ENCODE peak calls at places on chromosomes 11 and 22, in ten cellular contexts. One of them, this sample, is unnamed. For H3K4me1, the result is how much of the 10 kb centered on the place peaks cover.

GRCh38 chr22:30314918-30315317 is 11.8 kb downstream of the TBC1D10A start:
- DNase-seq in Peyer's patch: no peak
- DNase-seq in neural progenitor cell: no peak
- DNase-seq in tibial nerve: no peak
- DNase-seq in aorta: peak
- DNase-seq in esophagus squamous epithelium: no peak
- DNase-seq in mucosa of descending colon: no peak
- DNase-seq in lung: no peak
- DNase-seq in IMR-90: peak
- DNase-seq in Caco-2: no peak
- DNase-seq in this sample: no peak

GRCh38 chr11:57303990-57304579 is 20.7 kb downstream of the TNKS1BP1 start:
- DNase-seq in aorta: peak
- DNase-seq in neural progenitor cell: no peak
- DNase-seq in Peyer's patch: no peak
- DNase-seq in tibial nerve: no peak
- DNase-seq in IMR-90: no peak
- DNase-seq in lung: no peak
- DNase-seq in mucosa of descending colon: no peak
- DNase-seq in Caco-2: no peak
- DNase-seq in esophagus squamous epithelium: no peak
- DNase-seq in this sample: no peak

GRCh38 chr11:73961321-73961720 is 10.5 kb downstream of the DNAJB13 start:
- DNase-seq in esophagus squamous epithelium: no peak
- DNase-seq in neural progenitor cell: no peak
- DNase-seq in tibial nerve: no peak
- DNase-seq in lung: no peak
- DNase-seq in aorta: no peak
- DNase-seq in mucosa of descending colon: no peak
- DNase-seq in Peyer's patch: no peak
- DNase-seq in IMR-90: peak
- DNase-seq in Caco-2: peak
- DNase-seq in this sample: no peak

GRCh38 chr11:45960387-45961110 is 38.1 kb downstream of the LARGE2 start:
- DNase-seq in lung: no peak
- DNase-seq in IMR-90: no peak
- DNase-seq in neural progenitor cell: no peak
- DNase-seq in mucosa of descending colon: no peak
- DNase-seq in aorta: no peak
- DNase-seq in tibial nerve: no peak
- DNase-seq in Caco-2: no peak
- DNase-seq in esophagus squamous epithelium: no peak
- DNase-seq in Peyer's patch: no peak
- DNase-seq in this sample: no peak

GRCh38 chr22:32531955-32532818 is 57.6 kb downstream of the FBXO7 start:
- DNase-seq in Peyer's patch: no peak
- DNase-seq in Caco-2: no peak
- DNase-seq in neural progenitor cell: peak
- DNase-seq in lung: peak
- DNase-seq in IMR-90: peak
- DNase-seq in aorta: peak
- DNase-seq in mucosa of descending colon: peak
- DNase-seq in esophagus squamous epithelium: no peak
- DNase-seq in tibial nerve: peak
- DNase-seq in this sample: no peak

GRCh38 chr11:102760355-102761035 is 19.9 kb downstream of the MMP10 start:
- DNase-seq in Caco-2: no peak
- DNase-seq in lung: no peak
- DNase-seq in esophagus squamous epithelium: no peak
- DNase-seq in mucosa of descending colon: no peak
- DNase-seq in aorta: no peak
- DNase-seq in IMR-90: peak
- DNase-seq in tibial nerve: no peak
- DNase-seq in neural progenitor cell: no peak
- DNase-seq in Peyer's patch: no peak
- DNase-seq in this sample: no peak

GRCh38 chr11:4191031-4191571 is 96.5 kb downstream of the RRM1 start:
- DNase-seq in IMR-90: no peak
- DNase-seq in Caco-2: no peak
- DNase-seq in mucosa of descending colon: no peak
- DNase-seq in Peyer's patch: no peak
- DNase-seq in neural progenitor cell: no peak
- DNase-seq in esophagus squamous epithelium: no peak
- DNase-seq in aorta: peak
- DNase-seq in tibial nerve: no peak
- DNase-seq in lung: peak
- DNase-seq in this sample: no peak

GRCh38 chr22:47605886-47606285 is 843.4 kb downstream of the TBC1D22A start:
- DNase-seq in Caco-2: peak
- DNase-seq in mucosa of descending colon: no peak
- DNase-seq in esophagus squamous epithelium: no peak
- DNase-seq in tibial nerve: no peak
- DNase-seq in lung: no peak
- DNase-seq in Peyer's patch: no peak
- DNase-seq in neural progenitor cell: no peak
- DNase-seq in aorta: no peak
- DNase-seq in IMR-90: no peak
- DNase-seq in this sample: peak

GRCh38 chr11:16776716-16777115 is 38.3 kb downstream of the C11orf58 start:
- DNase-seq in neural progenitor cell: no peak
- DNase-seq in tibial nerve: no peak
- DNase-seq in esophagus squamous epithelium: no peak
- DNase-seq in aorta: no peak
- DNase-seq in mucosa of descending colon: no peak
- DNase-seq in Caco-2: no peak
- DNase-seq in IMR-90: peak
- DNase-seq in lung: no peak
- DNase-seq in Peyer's patch: no peak
- DNase-seq in this sample: no peak

GRCh38 chr22:50310209-50310722 is 2.8 kb upstream of the PLXNB2 start:
- DNase-seq in IMR-90: no peak
- DNase-seq in aorta: no peak
- DNase-seq in Caco-2: no peak
- DNase-seq in Peyer's patch: no peak
- DNase-seq in neural progenitor cell: peak
- DNase-seq in lung: peak
- DNase-seq in tibial nerve: no peak
- DNase-seq in mucosa of descending colon: peak
- DNase-seq in esophagus squamous epithelium: no peak
- DNase-seq in this sample: peak

GRCh38 chr22:50311606-50312351 is 4.3 kb upstream of the PLXNB2 start:
- DNase-seq in mucosa of descending colon: peak
- DNase-seq in tibial nerve: no peak
- DNase-seq in aorta: no peak
- DNase-seq in neural progenitor cell: no peak
- DNase-seq in Peyer's patch: no peak
- DNase-seq in lung: no peak
- DNase-seq in IMR-90: no peak
- DNase-seq in esophagus squamous epithelium: no peak
- DNase-seq in Caco-2: no peak
- DNase-seq in this sample: no peak

GRCh38 chr22:50312371-50312770 is 4.9 kb upstream of the PLXNB2 start:
- DNase-seq in Peyer's patch: no peak
- DNase-seq in esophagus squamous epithelium: no peak
- DNase-seq in Caco-2: no peak
- DNase-seq in IMR-90: no peak
- DNase-seq in tibial nerve: no peak
- DNase-seq in neural progenitor cell: no peak
- DNase-seq in lung: no peak
- DNase-seq in mucosa of descending colon: peak
- DNase-seq in aorta: no peak
- DNase-seq in this sample: no peak

GRCh38 chr22:50309601-50309991 is 2.1 kb upstream of the PLXNB2 start:
- DNase-seq in Caco-2: no peak
- DNase-seq in aorta: no peak
- DNase-seq in mucosa of descending colon: no peak
- DNase-seq in Peyer's patch: no peak
- DNase-seq in lung: no peak
- DNase-seq in neural progenitor cell: no peak
- DNase-seq in tibial nerve: no peak
- DNase-seq in esophagus squamous epithelium: no peak
- DNase-seq in IMR-90: no peak
- DNase-seq in this sample: no peak

GRCh38 chr22:50310949-50311444 is 3.6 kb upstream of the PLXNB2 start:
- DNase-seq in IMR-90: no peak
- DNase-seq in esophagus squamous epithelium: no peak
- DNase-seq in aorta: no peak
- DNase-seq in neural progenitor cell: no peak
- DNase-seq in Peyer's patch: no peak
- DNase-seq in tibial nerve: no peak
- DNase-seq in lung: no peak
- DNase-seq in mucosa of descending colon: no peak
- DNase-seq in Caco-2: peak
- DNase-seq in this sample: peak
- H3K4me1 ChIP-seq in IMR-90: under half
- H3K4me1 ChIP-seq in esophagus squamous epithelium: under half
- H3K4me1 ChIP-seq in aorta: under half
- H3K4me1 ChIP-seq in neural progenitor cell: under half
- H3K4me1 ChIP-seq in Peyer's patch: under half
- H3K4me1 ChIP-seq in tibial nerve: under half
- H3K4me1 ChIP-seq in lung: under half
- H3K4me1 ChIP-seq in mucosa of descending colon: under half
- H3K4me1 ChIP-seq in Caco-2: under half
- H3K4me1 ChIP-seq in this sample: half or more

GRCh38 chr22:22418957-22419356 is 89.6 kb downstream of the ZNF280B start:
- DNase-seq in esophagus squamous epithelium: no peak
- DNase-seq in neural progenitor cell: no peak
- DNase-seq in aorta: no peak
- DNase-seq in lung: no peak
- DNase-seq in mucosa of descending colon: no peak
- DNase-seq in tibial nerve: no peak
- DNase-seq in Caco-2: no peak
- DNase-seq in Peyer's patch: no peak
- DNase-seq in IMR-90: no peak
- DNase-seq in this sample: no peak
- H3K4me1 ChIP-seq in esophagus squamous epithelium: under half
- H3K4me1 ChIP-seq in neural progenitor cell: under half
- H3K4me1 ChIP-seq in aorta: under half
- H3K4me1 ChIP-seq in lung: under half
- H3K4me1 ChIP-seq in mucosa of descending colon: under half
- H3K4me1 ChIP-seq in tibial nerve: under half
- H3K4me1 ChIP-seq in Caco-2: under half
- H3K4me1 ChIP-seq in Peyer's patch: under half
- H3K4me1 ChIP-seq in IMR-90: under half
- H3K4me1 ChIP-seq in this sample: under half

DNA sequence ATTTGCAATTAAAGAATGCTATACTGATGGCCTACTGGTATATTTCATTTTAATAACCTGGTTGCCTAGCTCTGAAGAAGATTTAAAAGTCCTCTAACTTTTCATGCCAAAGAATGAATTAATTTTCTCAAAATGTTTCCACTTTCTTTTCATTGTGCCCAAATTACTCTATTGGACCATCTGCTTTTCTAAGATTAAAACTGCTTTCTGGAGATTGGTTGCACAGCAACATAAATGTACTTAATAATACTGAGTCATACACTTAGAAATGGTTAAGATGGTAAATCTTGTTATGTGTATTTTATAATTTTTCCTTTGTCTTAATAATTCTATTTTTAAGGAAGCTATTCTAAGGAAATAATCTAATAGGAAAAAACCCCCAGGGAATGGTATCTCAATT is 150.2 kb downstream of the SWAP70 start:
- DNase-seq in Peyer's patch: no peak
- DNase-seq in tibial nerve: no peak
- DNase-seq in lung: no peak
- DNase-seq in mucosa of descending colon: no peak
- DNase-seq in esophagus squamous epithelium: no peak
- DNase-seq in neural progenitor cell: no peak
- DNase-seq in Caco-2: no peak
- DNase-seq in aorta: no peak
- DNase-seq in IMR-90: no peak
- DNase-seq in this sample: no peak
- H3K4me1 ChIP-seq in Peyer's patch: under half
- H3K4me1 ChIP-seq in tibial nerve: under half
- H3K4me1 ChIP-seq in lung: under half
- H3K4me1 ChIP-seq in mucosa of descending colon: under half
- H3K4me1 ChIP-seq in esophagus squamous epithelium: under half
- H3K4me1 ChIP-seq in neural progenitor cell: under half
- H3K4me1 ChIP-seq in Caco-2: under half
- H3K4me1 ChIP-seq in aorta: under half
- H3K4me1 ChIP-seq in IMR-90: under half
- H3K4me1 ChIP-seq in this sample: under half

GRCh38 chr11:71543866-71544265 is 4.4 kb upstream of the KRTAP5-9 start:
- DNase-seq in IMR-90: no peak
- DNase-seq in neural progenitor cell: no peak
- DNase-seq in esophagus squamous epithelium: no peak
- DNase-seq in tibial nerve: no peak
- DNase-seq in Caco-2: no peak
- DNase-seq in Peyer's patch: no peak
- DNase-seq in lung: no peak
- DNase-seq in mucosa of descending colon: no peak
- DNase-seq in aorta: no peak
- DNase-seq in this sample: no peak

GRCh38 chr11:71542856-71543743 is 5.1 kb upstream of the KRTAP5-9 start:
- DNase-seq in Caco-2: no peak
- DNase-seq in esophagus squamous epithelium: no peak
- DNase-seq in mucosa of descending colon: no peak
- DNase-seq in neural progenitor cell: no peak
- DNase-seq in tibial nerve: no peak
- DNase-seq in IMR-90: no peak
- DNase-seq in Peyer's patch: no peak
- DNase-seq in lung: no peak
- DNase-seq in aorta: no peak
- DNase-seq in this sample: no peak

GRCh38 chr11:71545405-71545966 is 2.7 kb upstream of the KRTAP5-9 start:
- DNase-seq in Peyer's patch: no peak
- DNase-seq in Caco-2: no peak
- DNase-seq in tibial nerve: no peak
- DNase-seq in IMR-90: no peak
- DNase-seq in lung: no peak
- DNase-seq in neural progenitor cell: no peak
- DNase-seq in esophagus squamous epithelium: no peak
- DNase-seq in aorta: no peak
- DNase-seq in mucosa of descending colon: no peak
- DNase-seq in this sample: no peak

GRCh38 chr11:71542382-71542781 is 4.6 kb downstream of the KRTAP5-8 start:
- DNase-seq in lung: no peak
- DNase-seq in Caco-2: no peak
- DNase-seq in mucosa of descending colon: no peak
- DNase-seq in esophagus squamous epithelium: no peak
- DNase-seq in tibial nerve: no peak
- DNase-seq in aorta: no peak
- DNase-seq in IMR-90: no peak
- DNase-seq in neural progenitor cell: no peak
- DNase-seq in Peyer's patch: no peak
- DNase-seq in this sample: no peak

DNA sequence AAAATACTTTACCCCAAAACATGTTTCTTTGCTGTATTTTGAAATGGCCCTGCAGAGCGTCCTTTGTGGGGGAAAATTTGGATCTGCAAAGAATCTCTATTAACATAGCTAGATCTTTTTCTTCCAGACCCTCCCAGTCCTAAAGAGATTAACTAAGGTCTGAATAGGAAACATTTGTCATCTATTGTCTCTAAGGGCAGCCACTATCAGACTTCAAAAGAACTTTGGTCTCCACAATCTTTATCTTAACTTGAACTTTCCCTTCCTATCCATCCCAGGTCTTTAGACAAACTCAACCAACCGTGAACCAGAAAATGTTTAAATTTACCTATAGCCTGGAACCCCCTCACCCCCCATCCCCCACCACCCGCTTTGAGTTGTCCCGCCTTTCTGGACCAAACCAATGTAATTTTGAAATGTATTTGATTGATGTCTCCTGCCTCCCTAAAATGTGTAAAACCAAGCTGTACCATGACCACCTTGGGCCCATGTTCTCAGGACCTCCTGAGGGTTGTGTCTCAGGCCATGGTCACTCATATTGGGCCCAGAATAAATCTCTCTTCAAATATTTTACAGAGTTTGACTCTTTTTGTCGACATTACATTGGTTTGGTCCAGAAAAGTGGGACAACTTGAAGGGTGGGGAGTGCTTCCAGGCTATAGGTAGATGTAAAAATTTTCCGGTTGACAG is 3.5 kb upstream of the KRTAP5-9 start:
- DNase-seq in IMR-90: no peak
- DNase-seq in lung: no peak
- DNase-seq in tibial nerve: no peak
- DNase-seq in neural progenitor cell: no peak
- DNase-seq in Peyer's patch: no peak
- DNase-seq in aorta: no peak
- DNase-seq in esophagus squamous epithelium: no peak
- DNase-seq in Caco-2: no peak
- DNase-seq in mucosa of descending colon: no peak
- DNase-seq in this sample: no peak
- H3K4me1 ChIP-seq in IMR-90: under half
- H3K4me1 ChIP-seq in lung: under half
- H3K4me1 ChIP-seq in tibial nerve: under half
- H3K4me1 ChIP-seq in neural progenitor cell: under half
- H3K4me1 ChIP-seq in Peyer's patch: under half
- H3K4me1 ChIP-seq in aorta: under half
- H3K4me1 ChIP-seq in esophagus squamous epithelium: under half
- H3K4me1 ChIP-seq in Caco-2: under half
- H3K4me1 ChIP-seq in mucosa of descending colon: under half
- H3K4me1 ChIP-seq in this sample: under half

This sample was measured in spleen.